ENCODE peak calls at places on chromosomes 13 and 19, in seven cellular contexts. T, N, D, W, I, X and Y are unnamed samples.

GRCh38 chr19:5960005-5961001 is 17.6 kb downstream of the RANBP3 start:
- DNase-seq in N (no peak), I (no peak), D (no peak), W (no peak), T (no peak), X (no peak), Y (no peak)

GRCh38 chr13:32538234-32538620 is 368 bp downstream of the N4BP2L2 start:
- DNase-seq in T (peak), W (peak), D (peak), N (peak), I (no peak), X (no peak), Y (peak)

GRCh38 chr19:11261902-11262839 is at the start of gene DOCK6:
- DNase-seq in D (peak), W (no peak), N (peak), X (no peak), I (no peak), T (no peak), Y (no peak)

GRCh38 chr19:48145596-48146254 is 24.4 kb downstream of the LIG1 start:
- DNase-seq in X (no peak), D (no peak), I (no peak), W (peak), N (no peak), T (no peak), Y (no peak)

GRCh38 chr13:40273173-40274000 is 393.1 kb downstream of the FOXO1 start:
- DNase-seq in D (no peak), W (no peak), I (no peak), T (no peak), X (no peak), N (no peak), Y (no peak)

GRCh38 chr19:38648789-38649304 is 1.4 kb downstream of the ACTN4 start:
- DNase-seq in D (peak), W (peak), I (no peak), T (no peak), X (no peak), N (no peak), Y (no peak)

GRCh38 chr19:2275588-2276428 is 6.2 kb downstream of the PEAK3 start:
- DNase-seq in T (no peak), X (no peak), N (no peak), D (no peak), I (no peak), W (no peak), Y (no peak)

GRCh38 chr13:23098508-23098907 is 82.3 kb upstream of the SGCG start:
- DNase-seq in W (no peak), T (no peak), I (no peak), D (no peak), X (no peak), N (no peak), Y (no peak)

GRCh38 chr13:39016789-39017188 is 21.1 kb downstream of the PROSER1 start:
- DNase-seq in N (no peak), X (no peak), W (peak), D (no peak), T (peak), I (no peak), Y (no peak)